ENCODE peak calls at places on chromosomes 11 and 22, in six cellular contexts. Y is Calu3, R is MCF 10A, L is endodermal cell, K is body of pancreas, A is fibroblast of lung. U is an unnamed sample.

GRCh38 chr11:118609380-118610219 is 2.2 kb downstream of the PHLDB1 start:
- DNase-seq in Y (no peak), R (no peak), L (peak), K (peak), A (peak), U (peak)

GRCh38 chr11:102868359-102868758 is 6.4 kb downstream of the MMP12 start:
- DNase-seq in Y (no peak), R (peak), L (no peak), K (no peak), A (peak), U (no peak)

GRCh38 chr11:109267293-109268095 is 154.5 kb upstream of the C11orf87 start:
- DNase-seq in Y (no peak), R (peak), L (no peak), K (no peak), A (peak), U (no peak)

GRCh38 chr11:76638267-76639197 is 32.0 kb downstream of the LRRC32 start:
- DNase-seq in Y (no peak), R (no peak), L (peak), K (no peak), A (no peak), U (no peak)

GRCh38 chr22:22834204-22834603 is 53.4 kb upstream of the IGLL5 start:
- DNase-seq in Y (no peak), R (no peak), L (no peak), K (no peak), A (no peak), U (no peak)

GRCh38 chr11:113634940-113635575 is 71.0 kb downstream of the TMPRSS5 start:
- DNase-seq in Y (no peak), R (no peak), L (no peak), K (no peak), A (no peak), U (no peak)

GRCh38 chr11:118343981-118344521 is at the start of gene CD3G:
- DNase-seq in Y (no peak), R (no peak), L (no peak), K (no peak), A (no peak), U (no peak)

GRCh38 chr22:17583151-17583550 is 19.9 kb downstream of the SLC25A18 start:
- DNase-seq in Y (no peak), R (no peak), L (no peak), K (no peak), A (no peak), U (no peak)

GRCh38 chr11:88183233-88183632 is 8.0 kb upstream of the RAB38 start:
- DNase-seq in Y (peak), R (no peak), L (no peak), K (no peak), A (no peak), U (no peak)

GRCh38 chr22:40020956-40021355 is 26.2 kb downstream of the FAM83F start:
- DNase-seq in Y (no peak), R (no peak), L (no peak), K (no peak), A (no peak), U (no peak)

GRCh38 chr22:40022536-40023225 is 27.9 kb downstream of the FAM83F start:
- DNase-seq in Y (no peak), R (peak), L (no peak), K (no peak), A (no peak), U (no peak)

GRCh38 chr22:40021401-40022000 is 26.7 kb downstream of the FAM83F start:
- DNase-seq in Y (no peak), R (no peak), L (no peak), K (no peak), A (no peak), U (no peak)

GRCh38 chr22:40024201-40025061 is 29.7 kb downstream of the FAM83F start:
- DNase-seq in Y (peak), R (peak), L (peak), K (peak), A (peak), U (peak)

DNA sequence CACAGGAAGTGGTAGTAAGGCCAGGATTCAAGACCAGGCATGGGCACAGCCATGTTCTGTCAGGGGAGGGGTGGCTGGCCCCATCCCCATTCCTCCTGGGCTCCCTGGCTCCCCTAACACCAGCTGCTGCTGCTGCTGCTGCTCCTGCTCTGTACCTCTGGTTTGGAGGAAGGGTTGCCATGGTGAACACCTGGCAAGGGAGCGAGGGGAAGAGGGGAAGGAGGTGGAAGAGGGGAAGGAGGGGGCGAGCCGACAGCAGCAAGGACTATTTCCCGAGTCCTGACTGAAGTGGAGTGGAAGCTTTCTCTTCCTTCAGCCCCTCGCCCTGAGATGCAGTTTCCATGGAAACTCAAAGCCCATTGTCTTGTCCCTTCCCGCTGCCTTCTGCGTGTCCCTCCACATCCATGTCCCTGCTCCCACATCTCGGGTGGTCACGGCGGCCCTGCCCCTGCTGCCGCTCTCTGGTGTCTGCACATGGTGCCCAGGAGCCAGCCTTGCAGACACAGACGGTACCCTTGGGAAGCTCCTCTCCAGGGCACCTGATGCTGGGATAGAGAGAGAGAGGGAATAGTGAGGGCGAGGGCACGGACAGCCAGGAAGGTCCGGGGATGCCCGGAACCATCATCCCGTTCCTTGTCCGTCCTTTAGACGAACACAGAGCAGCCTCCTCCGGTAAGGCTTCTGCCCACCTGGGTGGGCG is 28.6 kb downstream of the FAM83F start:
- DNase-seq in Y (no peak), R (no peak), L (no peak), K (no peak), A (no peak), U (no peak)
- TF ChIP-seq CTCF in Y (no peak), R (no peak), L (no peak), K (no peak), A (no peak), U (no peak)

GRCh38 chr22:30591191-30591587 is 521 bp downstream of the PES1 start:
- DNase-seq in Y (no peak), R (peak), L (no peak), K (no peak), A (peak), U (no peak)

GRCh38 chr22:30596199-30596598 is 4.5 kb upstream of the PES1 start:
- DNase-seq in Y (no peak), R (no peak), L (no peak), K (no peak), A (no peak), U (no peak)

GRCh38 chr22:30586414-30586813 is 5.3 kb downstream of the PES1 start:
- DNase-seq in Y (no peak), R (no peak), L (no peak), K (no peak), A (no peak), U (no peak)

GRCh38 chr22:30596886-30597285 is 5.2 kb upstream of the PES1 start:
- DNase-seq in Y (no peak), R (no peak), L (peak), K (no peak), A (no peak), U (no peak)

DNA sequence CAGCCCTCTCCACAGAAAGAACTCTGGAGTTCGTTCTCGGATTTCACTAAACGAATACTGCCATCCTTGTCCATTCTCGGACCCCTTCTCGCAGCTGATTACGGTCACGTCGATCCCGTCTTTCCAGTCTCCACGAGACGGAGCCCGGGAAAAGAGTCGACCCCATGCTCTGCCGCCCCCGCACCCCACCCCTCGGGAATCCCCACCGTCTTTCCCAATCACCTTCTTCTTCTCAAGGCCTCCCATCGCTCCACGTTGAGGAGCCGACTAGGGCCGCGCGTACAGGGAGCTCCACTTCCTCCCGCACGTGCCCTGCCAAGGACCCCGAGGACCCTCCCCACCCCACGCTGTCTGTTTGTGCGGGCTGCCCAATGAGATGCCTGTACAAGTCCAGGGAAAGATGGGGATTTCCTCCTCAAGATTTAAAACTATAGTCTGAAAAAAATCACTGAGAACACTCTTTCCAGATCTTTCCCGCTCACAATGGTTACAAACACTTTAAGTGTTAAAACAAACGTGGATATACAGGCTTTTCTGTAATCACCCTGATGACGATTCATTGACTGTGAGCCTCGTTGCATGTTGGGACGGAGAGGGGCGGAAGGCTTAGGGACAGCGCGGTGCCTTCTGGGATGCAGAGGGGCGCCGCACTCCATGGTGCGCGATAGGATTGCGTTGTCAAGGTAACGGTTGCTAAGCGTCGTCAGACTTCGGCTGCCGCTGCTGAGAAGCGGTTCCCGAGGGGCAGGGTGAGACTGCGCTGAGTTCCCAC is at the start of gene PES1:
- DNase-seq in Y (peak), R (peak), L (peak), K (peak), A (peak), U (peak)
- TF ChIP-seq CTCF in Y (no peak), R (no peak), L (no peak), K (no peak), A (no peak), U (no peak)

GRCh38 chr22:30969532-30970355 is 679 bp downstream of the TUG1 start:
- DNase-seq in Y (peak), R (peak), L (peak), K (no peak), A (peak), U (no peak)
- TF ChIP-seq CTCF in Y (no peak), R (no peak), L (no peak), K (peak), A (peak), U (no peak)

GRCh38 chr11:62253999-62254542 is 12.0 kb downstream of the SCGB1D2 start:
- DNase-seq in Y (no peak), R (no peak), L (no peak), K (no peak), A (no peak), U (no peak)

GRCh38 chr11:62256281-62256680 is 13.7 kb upstream of the SCGB2A2 start:
- DNase-seq in Y (no peak), R (no peak), L (no peak), K (no peak), A (no peak), U (no peak)

DNA sequence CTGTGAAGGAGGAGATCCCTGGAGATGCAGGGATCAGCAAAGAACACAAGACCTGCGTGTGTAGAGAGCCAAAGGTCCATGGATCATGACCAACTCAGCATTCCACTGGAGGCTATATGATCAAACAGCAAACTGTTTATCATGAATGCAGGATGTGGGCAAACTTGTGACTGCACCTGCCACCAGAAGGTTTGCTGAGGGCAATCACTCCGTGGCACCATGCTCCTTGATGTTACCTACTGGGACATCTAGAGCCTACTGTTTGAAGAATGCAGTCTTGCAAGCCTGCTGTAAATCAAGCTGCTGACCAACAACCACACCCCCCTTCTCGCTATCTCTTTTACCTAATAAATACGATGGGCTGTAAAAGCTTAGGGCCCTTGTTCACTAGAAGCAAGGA is 9.7 kb downstream of the SCGB1D2 start:
- DNase-seq in Y (no peak), R (no peak), L (no peak), K (no peak), A (no peak), U (no peak)
- TF ChIP-seq CTCF in Y (no peak), R (no peak), L (no peak), K (no peak), A (no peak), U (no peak)

DNA sequence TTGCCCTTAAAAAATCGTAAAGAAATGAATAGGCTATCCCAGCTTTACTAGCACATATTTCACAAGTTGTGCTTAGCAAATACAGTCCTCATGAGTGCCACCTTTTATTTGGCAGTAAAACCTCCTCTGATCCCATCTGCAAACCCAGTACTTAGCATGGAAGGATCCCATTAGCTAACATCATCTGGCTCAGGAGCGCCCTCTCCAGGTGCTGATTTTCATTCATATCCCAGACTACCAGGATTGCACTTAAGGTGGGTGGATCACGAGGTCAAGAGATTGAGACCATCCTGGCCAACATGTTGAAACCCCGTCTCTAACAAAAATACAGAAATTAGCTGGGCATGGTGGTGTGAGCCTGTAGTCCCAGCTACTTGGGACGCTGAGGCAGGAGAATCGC is 76.1 kb upstream of the PAX6 start:
- DNase-seq in Y (no peak), R (peak), L (peak), K (no peak), A (no peak), U (no peak)
- TF ChIP-seq CTCF in Y (no peak), R (no peak), L (peak), K (no peak), A (no peak), U (no peak)

GRCh38 chr11:95507794-95508193 is 276.8 kb upstream of the SESN3 start:
- DNase-seq in Y (no peak), R (no peak), L (no peak), K (no peak), A (no peak), U (no peak)
- TF ChIP-seq CTCF in Y (no peak), R (peak), L (peak), K (no peak), A (no peak), U (no peak)

U was measured in activated B cell treated with CpG ODN at 0.5 μM for 24 hours.